ENCODE peak calls at places on chromosomes 16 and 17, in eight cellular contexts. W is body of pancreas, R is bronchial epithelial cell, V is cardiac muscle cell, T is fibroblast of mammary gland, O is endodermal cell, K is dorsolateral prefrontal cortex, X is lung. Y is an unnamed sample.
A peak's percentile ranks its signal among the peaks of the same experiment; 100 is the strongest.

GRCh38 chr17:28743243-28744103 is at the start of gene TRAF4:
- DNase-seq in W (peak; percentile 77), R (peak; percentile 50), V (peak; percentile 87), T (peak; percentile 79), O (peak; percentile 97), K (no peak), X (peak; percentile 79), Y (peak; percentile 91)

GRCh38 chr17:36869856-36870617 is 67.2 kb upstream of the LHX1 start:
- DNase-seq in W (no peak), R (peak; percentile 58), V (peak; percentile 64), T (peak; percentile 48), O (peak; percentile 85), K (no peak), X (no peak), Y (no peak)

GRCh38 chr16:1245452-1246005 is 5.0 kb downstream of the TPSAB1 start:
- DNase-seq in W (no peak), R (no peak), V (no peak), T (no peak), O (no peak), K (no peak), X (no peak), Y (no peak)

GRCh38 chr17:12739500-12739899 is 49.8 kb upstream of the ARHGAP44 start:
- DNase-seq in W (no peak), R (no peak), V (no peak), T (no peak), O (peak; percentile 40), K (no peak), X (no peak), Y (no peak)

GRCh38 chr16:59198487-59198886 is 464.4 kb upstream of the GOT2 start:
- DNase-seq in W (no peak), R (no peak), V (no peak), T (no peak), O (no peak), K (no peak), X (no peak), Y (no peak)

GRCh38 chr16:74030000-74030399 is 266.6 kb upstream of the PSMD7 start:
- DNase-seq in W (no peak), R (no peak), V (no peak), T (no peak), O (no peak), K (no peak), X (no peak), Y (no peak)

GRCh38 chr17:77354721-77355455 is 214.1 kb downstream of the SEC14L1 start:
- DNase-seq in W (peak; percentile 51), R (peak; percentile 86), V (peak; percentile 88), T (peak; percentile 99), O (no peak), K (peak; percentile 54), X (peak; percentile 41), Y (no peak)

GRCh38 chr17:77679589-77679988 is 278.9 kb upstream of the TNRC6C start:
- DNase-seq in W (no peak), R (no peak), V (no peak), T (no peak), O (peak; percentile 27), K (no peak), X (no peak), Y (no peak)

GRCh38 chr16:77690416-77690815 is 31.9 kb upstream of the NUDT7 start:
- DNase-seq in W (no peak), R (no peak), V (no peak), T (no peak), O (no peak), K (peak; percentile 59), X (no peak), Y (no peak)

GRCh38 chr16:30380801-30381208 is 1.6 kb downstream of the SEPTIN1 start:
- DNase-seq in W (no peak), R (no peak), V (no peak), T (no peak), O (no peak), K (no peak), X (no peak), Y (no peak)

GRCh38 chr17:45221081-45221996 is at the start of gene FMNL1:
- DNase-seq in W (no peak), R (no peak), V (no peak), T (no peak), O (peak; percentile 85), K (no peak), X (peak; percentile 72), Y (peak; percentile 78)

GRCh38 chr16:60720060-60720459 is 1316.2 kb downstream of the CDH8 start:
- DNase-seq in W (no peak), R (no peak), V (no peak), T (no peak), O (no peak), K (no peak), X (no peak), Y (no peak)

GRCh38 chr17:44919411-44919810 is 4.1 kb upstream of the GFAP start:
- DNase-seq in W (no peak), R (no peak), V (no peak), T (no peak), O (no peak), K (no peak), X (no peak), Y (no peak)

GRCh38 chr16:67430504-67431076 is 331 bp upstream of the HSD11B2 start:
- DNase-seq in W (no peak), R (no peak), V (no peak), T (no peak), O (no peak), K (no peak), X (no peak), Y (no peak)

GRCh38 chr17:82365586-82366295 is 5.8 kb upstream of the UTS2R start:
- DNase-seq in W (no peak), R (no peak), V (no peak), T (no peak), O (no peak), K (no peak), X (no peak), Y (no peak)

GRCh38 chr16:86252596-86252995 is 257.7 kb upstream of the FOXF1 start:
- DNase-seq in W (no peak), R (no peak), V (peak; percentile 65), T (peak; percentile 43), O (peak; percentile 91), K (no peak), X (no peak), Y (no peak)

GRCh38 chr16:24834459-24835335 is 11.1 kb upstream of the SLC5A11 start:
- DNase-seq in W (no peak), R (peak; percentile 44), V (peak; percentile 53), T (peak; percentile 53), O (peak; percentile 81), K (no peak), X (no peak), Y (no peak)
- TF ChIP-seq CTCF in W (no peak), R (peak; percentile 78), V (peak; percentile 74), T (peak; percentile 80), O (peak; percentile 82), K (peak; percentile 73), X (no peak), Y (peak; percentile 55)

DNA sequence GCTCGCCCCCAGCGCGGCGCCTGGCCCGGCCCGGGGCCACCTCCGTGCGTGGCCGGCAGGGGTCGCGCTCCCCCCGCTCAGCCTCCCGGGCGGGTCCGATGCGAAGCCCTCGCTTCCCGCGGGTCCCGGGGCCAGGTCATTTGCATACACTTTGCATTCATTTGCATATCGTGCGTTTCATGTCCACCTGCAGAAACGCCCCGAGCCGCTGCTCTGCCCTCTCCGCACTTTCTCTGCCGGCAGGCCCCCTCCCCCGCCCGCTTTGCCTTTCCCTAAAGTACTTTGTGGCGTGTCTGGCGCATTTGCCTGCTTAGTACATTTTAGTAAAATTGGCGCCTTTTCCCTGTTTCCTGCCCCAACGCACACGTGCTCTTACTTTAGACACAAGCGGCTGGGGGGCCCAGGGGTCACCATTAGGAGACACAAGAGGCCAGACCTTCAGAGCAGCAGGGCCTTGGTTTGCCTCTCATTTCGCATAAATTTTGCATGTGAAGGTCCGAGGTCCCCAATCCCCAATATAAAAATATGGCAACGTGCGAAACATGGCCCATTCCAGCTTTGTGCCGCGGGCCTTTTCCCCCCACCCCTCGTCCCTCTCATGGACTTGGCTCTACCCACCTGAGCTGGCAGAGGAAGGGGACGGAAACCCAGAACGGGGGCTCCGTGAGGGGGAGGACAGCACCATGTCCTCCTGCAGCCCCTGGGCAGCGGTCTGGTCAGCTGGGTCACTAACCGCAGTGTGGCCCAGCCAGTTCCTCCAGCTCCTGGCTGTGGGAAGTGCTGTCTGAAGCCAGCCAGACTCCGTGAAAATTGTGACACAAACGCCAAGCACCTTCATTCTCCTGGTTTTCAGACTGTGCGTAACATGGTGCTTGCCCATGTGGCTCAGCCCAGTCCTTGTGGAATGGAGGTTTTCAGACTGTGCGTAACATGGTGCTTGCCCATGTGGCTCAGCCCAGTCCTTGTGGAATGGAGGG is 34.8 kb downstream of the CBFA2T3 start:
- DNase-seq in W (peak; percentile 50), R (no peak), V (peak; percentile 25), T (no peak), O (peak; percentile 89), K (no peak), X (peak; percentile 50), Y (peak; percentile 72)
- TF ChIP-seq CTCF in W (peak; percentile 40), R (peak; percentile 60), V (peak; percentile 50), T (no peak), O (peak; percentile 89), K (peak; percentile 60), X (peak; percentile 55), Y (peak; percentile 49)

GRCh38 chr17:66309793-66310192 is 7.4 kb downstream of the PRKCA start:
- DNase-seq in W (no peak), R (no peak), V (no peak), T (no peak), O (no peak), K (no peak), X (no peak), Y (no peak)

GRCh38 chr17:66308856-66309255 is 6.4 kb downstream of the PRKCA start:
- DNase-seq in W (no peak), R (no peak), V (no peak), T (no peak), O (no peak), K (no peak), X (no peak), Y (no peak)

GRCh38 chr17:66312912-66313311 is 10.5 kb downstream of the PRKCA start:
- DNase-seq in W (no peak), R (no peak), V (no peak), T (no peak), O (no peak), K (no peak), X (no peak), Y (no peak)

GRCh38 chr17:66313325-66313724 is 10.9 kb downstream of the PRKCA start:
- DNase-seq in W (no peak), R (no peak), V (no peak), T (no peak), O (no peak), K (no peak), X (no peak), Y (no peak)

DNA sequence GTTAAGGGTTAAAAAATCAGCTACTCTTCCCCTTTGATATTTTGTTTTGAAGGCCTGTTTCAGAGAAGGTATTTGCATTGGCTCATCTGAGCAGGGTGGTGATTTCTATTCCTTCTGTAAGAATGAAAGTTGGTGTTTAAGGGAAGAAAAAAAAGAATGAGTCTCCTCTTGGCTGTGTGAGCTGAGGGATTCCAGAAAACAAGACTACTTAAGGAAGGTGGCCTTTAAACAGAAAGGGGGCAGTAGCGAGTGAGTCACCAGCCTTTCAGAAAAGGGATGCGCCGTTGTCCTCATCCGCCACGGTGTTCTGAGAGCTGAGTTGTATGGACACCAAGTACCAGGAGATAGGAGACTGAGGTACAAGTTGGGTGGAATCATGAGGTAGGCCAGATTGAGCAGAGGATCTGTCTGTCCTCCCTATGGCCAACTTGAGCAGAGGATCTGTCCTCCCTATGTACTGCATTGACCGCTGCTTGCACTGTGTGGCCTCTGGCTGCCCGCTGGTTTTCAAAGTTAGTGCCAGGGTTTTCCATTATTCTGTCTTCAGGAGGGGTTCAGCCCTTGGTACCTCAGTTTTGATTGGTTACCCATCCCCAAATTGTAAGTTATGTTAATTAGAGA is 8.2 kb downstream of the PRKCA start:
- DNase-seq in W (no peak), R (no peak), V (no peak), T (no peak), O (peak; percentile 82), K (no peak), X (no peak), Y (no peak)
- TF ChIP-seq CTCF in W (no peak), R (no peak), V (peak; percentile 10), T (peak; percentile 9), O (peak; percentile 70), K (no peak), X (no peak), Y (no peak)

GRCh38 chr17:57050303-57050702 is 34.7 kb upstream of the AKAP1 start:
- DNase-seq in W (no peak), R (no peak), V (no peak), T (no peak), O (peak; percentile 66), K (no peak), X (no peak), Y (no peak)
- TF ChIP-seq CTCF in W (no peak), R (no peak), V (no peak), T (no peak), O (peak; percentile 44), K (no peak), X (no peak), Y (no peak)